ENCODE peak calls at places on chromosome 1, in four cellular contexts. F is pancreas; J is left ventricle myocardium inferior; E is naive thymus-derived CD8-positive, alpha-beta T cell. I is an unnamed sample.

GRCh38 chr1:200281451-200281850 is 128.4 kb downstream of the ZNF281 start:
- DNase-seq in J (no peak), E (no peak), F (no peak), I (no peak)

GRCh38 chr1:9397984-9398526 is 105.4 kb downstream of the SPSB1 start:
- DNase-seq in E (no peak), F (no peak), J (no peak), I (no peak)

GRCh38 chr1:38586993-38587646 is 272.5 kb downstream of the RRAGC start:
- DNase-seq in J (peak; percentile 23), F (peak; percentile 82), E (peak; percentile 51), I (peak; percentile 41)

GRCh38 chr1:205792481-205792881 is 17.2 kb upstream of the RAB29 start:
- DNase-seq in J (no peak), F (no peak), E (no peak), I (no peak)

GRCh38 chr1:111920221-111921024 is 69.0 kb downstream of the KCND3 start:
- DNase-seq in J (peak; percentile 38), F (no peak), E (no peak), I (no peak)

GRCh38 chr1:54284781-54285563 is 85.0 kb downstream of the MRPL37 start:
- DNase-seq in J (no peak), F (no peak), E (peak; percentile 85), I (no peak)

GRCh38 chr1:218156602-218157001 is 128.5 kb upstream of the RRP15 start:
- DNase-seq in E (no peak), F (no peak), J (peak; percentile 21), I (no peak)

GRCh38 chr1:31800677-31800967 is 15.2 kb downstream of the SPOCD1 start:
- DNase-seq in F (no peak), J (no peak), E (no peak), I (no peak)

GRCh38 chr1:61215676-61216289 is 133.4 kb downstream of the NFIA start:
- DNase-seq in F (no peak), E (no peak), J (no peak), I (no peak)

GRCh38 chr1:62343911-62344310 is 24.7 kb upstream of the KANK4 start:
- DNase-seq in J (no peak), F (no peak), E (no peak), I (no peak)

GRCh38 chr1:62275095-62275494 is 44.1 kb downstream of the KANK4 start:
- DNase-seq in F (no peak), J (no peak), E (no peak), I (no peak)

GRCh38 chr1:14824314-14824915 is 225.9 kb downstream of the KAZN start:
- DNase-seq in F (no peak), J (no peak), E (no peak), I (no peak)

GRCh38 chr1:43314233-43314632 is 13.5 kb downstream of the TIE1 start:
- DNase-seq in E (no peak), F (no peak), J (no peak), I (no peak)

GRCh38 chr1:14334336-14335176 is 263.9 kb upstream of the KAZN start:
- DNase-seq in E (no peak), F (no peak), J (no peak), I (peak; percentile 16)

GRCh38 chr1:76668046-76668445 is 199.2 kb upstream of the ST6GALNAC5 start:
- DNase-seq in J (no peak), F (no peak), E (no peak), I (no peak)

GRCh38 chr1:76074321-76075187 is at the start of gene ST6GALNAC3:
- DNase-seq in J (peak; percentile 78), E (peak; percentile 85), F (peak; percentile 90), I (peak; percentile 85)